ENCODE peak calls at places on chromosome 4, in four cellular contexts. One of them, this sample, is unnamed.

GRCh38 chr4:89161841-89162240 is 50.5 kb downstream of the TIGD2 start:
- DNase-seq in neuronal stem cell: no peak
- DNase-seq in H1: no peak
- DNase-seq in mesenchymal stem cell: peak; percentile 20
- DNase-seq in this sample: no peak

GRCh38 chr4:147799986-147800555 is 68.2 kb downstream of the ARHGAP10 start:
- DNase-seq in neuronal stem cell: no peak
- DNase-seq in H1: no peak
- DNase-seq in mesenchymal stem cell: peak; percentile 66
- DNase-seq in this sample: no peak

GRCh38 chr4:11719879-11720278 is 291.2 kb upstream of the HS3ST1 start:
- DNase-seq in neuronal stem cell: no peak
- DNase-seq in H1: no peak
- DNase-seq in mesenchymal stem cell: no peak
- DNase-seq in this sample: no peak

GRCh38 chr4:71440612-71441011 is 101.8 kb downstream of the SLC4A4 start:
- DNase-seq in neuronal stem cell: no peak
- DNase-seq in H1: no peak
- DNase-seq in mesenchymal stem cell: no peak
- DNase-seq in this sample: no peak

GRCh38 chr4:86274642-86275041 is 85.2 kb downstream of the MAPK10 start:
- DNase-seq in neuronal stem cell: no peak
- DNase-seq in H1: no peak
- DNase-seq in mesenchymal stem cell: no peak
- DNase-seq in this sample: no peak

GRCh38 chr4:179626687-179627086 is 2184.4 kb upstream of the AGA start:
- DNase-seq in neuronal stem cell: no peak
- DNase-seq in H1: peak; percentile 52
- DNase-seq in mesenchymal stem cell: no peak
- DNase-seq in this sample: peak; percentile 45

GRCh38 chr4:169137555-169137920 is 127.5 kb upstream of the CBR4 start:
- DNase-seq in neuronal stem cell: no peak
- DNase-seq in H1: no peak
- DNase-seq in mesenchymal stem cell: no peak
- DNase-seq in this sample: no peak

GRCh38 chr4:119559044-119559647 is 69.5 kb downstream of the PDE5A start:
- DNase-seq in neuronal stem cell: no peak
- DNase-seq in H1: no peak
- DNase-seq in mesenchymal stem cell: peak; percentile 70
- DNase-seq in this sample: no peak

GRCh38 chr4:156971623-156972369 is at the start of gene PDGFC:
- DNase-seq in neuronal stem cell: peak; percentile 75
- DNase-seq in H1: peak; percentile 87
- DNase-seq in mesenchymal stem cell: peak; percentile 82
- DNase-seq in this sample: peak; percentile 85

GRCh38 chr4:79949186-79949585 is 123.8 kb downstream of the ANTXR2 start:
- DNase-seq in neuronal stem cell: no peak
- DNase-seq in H1: no peak
- DNase-seq in mesenchymal stem cell: no peak
- DNase-seq in this sample: no peak

GRCh38 chr4:139951051-139951450 is 202.9 kb downstream of the MAML3 start:
- DNase-seq in neuronal stem cell: no peak
- DNase-seq in H1: no peak
- DNase-seq in mesenchymal stem cell: peak; percentile 50
- DNase-seq in this sample: no peak

DNA sequence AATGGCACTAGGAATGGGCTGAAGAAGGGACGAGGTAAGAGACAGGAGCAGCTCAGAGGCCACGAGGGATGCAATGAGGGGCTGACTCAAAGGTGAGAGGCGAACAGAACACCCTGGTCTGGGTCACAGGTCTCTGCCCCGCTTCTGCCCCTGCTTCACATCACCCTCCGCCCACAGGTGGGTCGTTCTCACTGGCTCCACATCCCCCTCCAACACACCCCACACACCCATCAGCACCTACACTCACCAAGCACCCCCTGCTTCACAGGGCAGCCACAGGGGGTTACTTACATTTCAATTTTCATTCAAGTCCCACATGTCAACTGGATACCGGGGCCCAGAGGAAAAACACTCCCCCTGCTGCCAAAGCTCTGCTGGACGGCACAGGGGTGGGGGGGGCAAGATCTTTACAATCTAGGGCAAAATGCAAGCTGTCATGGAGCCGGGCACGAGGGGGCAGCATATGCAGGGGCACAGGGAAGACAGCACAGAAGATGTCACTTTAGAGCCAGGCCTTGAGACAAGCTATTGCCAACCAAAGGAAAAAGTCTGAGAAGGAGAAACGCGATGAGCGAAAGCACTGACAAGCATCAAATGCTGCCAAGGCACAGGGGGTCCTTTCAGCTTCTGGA is 94.1 kb downstream of the AFAP1 start:
- DNase-seq in neuronal stem cell: no peak
- DNase-seq in H1: peak; percentile 62
- DNase-seq in mesenchymal stem cell: no peak
- DNase-seq in this sample: no peak
- H2BK12ac ChIP-seq in neuronal stem cell: no peak overlapping the region
- H2BK12ac ChIP-seq in H1: no peak overlapping the region
- H2BK12ac ChIP-seq in mesenchymal stem cell: peak overlapping the region; percentile 61
- H2BK12ac ChIP-seq in this sample: no peak overlapping the region

GRCh38 chr4:184265566-184266351 is 48.1 kb upstream of the ENPP6 start:
- DNase-seq in neuronal stem cell: no peak
- DNase-seq in H1: peak; percentile 40
- DNase-seq in mesenchymal stem cell: peak; percentile 34
- DNase-seq in this sample: no peak

GRCh38 chr4:184262901-184263300 is 45.2 kb upstream of the ENPP6 start:
- DNase-seq in neuronal stem cell: no peak
- DNase-seq in H1: peak; percentile 8
- DNase-seq in mesenchymal stem cell: peak; percentile 21
- DNase-seq in this sample: no peak

GRCh38 chr4:184263461-184263860 is 45.8 kb upstream of the ENPP6 start:
- DNase-seq in neuronal stem cell: no peak
- DNase-seq in H1: no peak
- DNase-seq in mesenchymal stem cell: no peak
- DNase-seq in this sample: no peak

GRCh38 chr4:184261246-184261645 is 43.6 kb upstream of the ENPP6 start:
- DNase-seq in neuronal stem cell: no peak
- DNase-seq in H1: no peak
- DNase-seq in mesenchymal stem cell: no peak
- DNase-seq in this sample: no peak

DNA sequence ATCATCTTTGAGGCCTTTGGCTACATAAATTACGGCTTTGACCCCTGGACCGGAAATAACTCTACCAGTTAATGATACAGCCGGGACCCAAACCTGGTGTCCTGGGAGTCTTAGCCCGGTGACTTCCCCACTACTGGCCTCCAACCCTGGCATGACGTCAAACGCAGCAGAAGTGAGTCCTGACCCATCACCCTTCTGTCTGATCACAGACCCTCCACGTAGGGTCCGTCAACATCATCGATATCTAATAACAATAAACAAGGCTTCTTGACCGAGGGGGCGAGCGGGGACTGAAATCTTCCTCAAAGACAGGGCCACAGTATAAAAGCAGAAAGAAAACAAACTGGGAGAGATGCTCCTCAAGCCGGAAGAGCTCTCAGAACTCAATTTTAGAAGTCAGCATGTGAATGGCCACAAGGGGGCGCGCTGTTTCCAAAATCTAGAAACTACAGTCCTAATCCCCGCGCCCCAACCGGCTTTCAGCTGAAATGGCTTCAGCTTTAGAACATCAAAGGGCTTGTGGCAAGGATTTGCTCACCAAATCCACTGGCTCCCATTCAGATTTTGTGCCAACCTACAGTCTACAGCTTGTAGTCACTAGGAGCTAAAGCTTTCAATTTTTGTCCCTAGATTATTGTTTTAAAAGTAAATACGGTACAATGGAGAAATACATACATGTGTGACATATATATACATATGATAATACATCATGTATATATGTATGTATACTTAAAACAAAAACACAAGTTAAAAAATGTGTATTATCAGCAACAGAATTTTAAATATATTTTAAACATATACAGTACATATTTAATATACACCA is 46.4 kb upstream of the ENPP6 start:
- DNase-seq in neuronal stem cell: peak; percentile 93
- DNase-seq in H1: peak; percentile 94
- DNase-seq in mesenchymal stem cell: peak; percentile 89
- DNase-seq in this sample: peak; percentile 87
- H2BK15ac ChIP-seq in neuronal stem cell: no peak overlapping the region
- H2BK15ac ChIP-seq in H1: no peak overlapping the region
- H2BK15ac ChIP-seq in mesenchymal stem cell: no peak overlapping the region
- H2BK15ac ChIP-seq in this sample: no peak overlapping the region

DNA sequence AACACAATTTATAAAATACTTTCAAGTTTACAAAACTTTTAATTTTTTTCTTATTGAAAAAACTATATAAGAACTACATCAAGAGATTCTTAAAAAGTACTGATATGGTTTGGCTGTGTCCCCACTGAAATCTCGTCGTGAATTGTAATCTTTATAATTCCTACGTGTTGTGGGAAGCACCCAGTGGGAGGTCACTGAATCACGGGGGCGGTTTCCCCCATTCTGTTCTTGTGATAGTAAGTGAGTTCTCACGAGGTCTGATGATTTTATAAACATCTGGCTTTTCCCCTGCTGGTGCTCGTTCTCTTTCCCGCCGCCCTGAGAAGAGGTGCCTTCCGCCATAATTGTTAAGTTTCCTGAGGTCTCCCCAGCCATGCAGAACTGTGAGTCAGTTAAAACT is 88.5 kb downstream of the FRAS1 start:
- DNase-seq in neuronal stem cell: no peak
- DNase-seq in H1: no peak
- DNase-seq in mesenchymal stem cell: no peak
- DNase-seq in this sample: no peak
- H2BK12ac ChIP-seq in neuronal stem cell: no peak overlapping the region
- H2BK12ac ChIP-seq in H1: no peak overlapping the region
- H2BK12ac ChIP-seq in mesenchymal stem cell: no peak overlapping the region
- H2BK12ac ChIP-seq in this sample: no peak overlapping the region

DNA sequence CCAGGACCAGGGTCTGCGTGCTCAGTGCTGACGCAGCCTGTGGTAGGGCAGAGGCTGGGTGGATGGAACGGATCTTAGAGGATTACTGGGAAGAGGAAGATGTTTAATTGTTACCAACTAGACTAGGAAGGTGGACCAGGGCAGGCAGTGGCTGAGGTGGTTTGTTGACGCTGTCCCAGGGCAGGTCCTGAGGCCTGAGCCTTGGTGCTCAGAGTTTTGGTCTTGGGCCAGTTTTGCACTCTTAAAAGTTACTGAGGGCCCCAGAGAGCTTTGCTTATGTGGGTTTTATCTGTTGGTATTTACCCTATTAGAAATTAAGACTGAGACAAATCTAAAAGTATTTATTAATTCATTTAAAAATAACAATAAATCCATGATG is 20.4 kb downstream of the RNF212 start:
- DNase-seq in neuronal stem cell: no peak
- DNase-seq in H1: no peak
- DNase-seq in mesenchymal stem cell: no peak
- DNase-seq in this sample: no peak
- H2BK15ac ChIP-seq in neuronal stem cell: no peak overlapping the region
- H2BK15ac ChIP-seq in H1: no peak overlapping the region
- H2BK15ac ChIP-seq in mesenchymal stem cell: no peak overlapping the region
- H2BK15ac ChIP-seq in this sample: no peak overlapping the region

DNA sequence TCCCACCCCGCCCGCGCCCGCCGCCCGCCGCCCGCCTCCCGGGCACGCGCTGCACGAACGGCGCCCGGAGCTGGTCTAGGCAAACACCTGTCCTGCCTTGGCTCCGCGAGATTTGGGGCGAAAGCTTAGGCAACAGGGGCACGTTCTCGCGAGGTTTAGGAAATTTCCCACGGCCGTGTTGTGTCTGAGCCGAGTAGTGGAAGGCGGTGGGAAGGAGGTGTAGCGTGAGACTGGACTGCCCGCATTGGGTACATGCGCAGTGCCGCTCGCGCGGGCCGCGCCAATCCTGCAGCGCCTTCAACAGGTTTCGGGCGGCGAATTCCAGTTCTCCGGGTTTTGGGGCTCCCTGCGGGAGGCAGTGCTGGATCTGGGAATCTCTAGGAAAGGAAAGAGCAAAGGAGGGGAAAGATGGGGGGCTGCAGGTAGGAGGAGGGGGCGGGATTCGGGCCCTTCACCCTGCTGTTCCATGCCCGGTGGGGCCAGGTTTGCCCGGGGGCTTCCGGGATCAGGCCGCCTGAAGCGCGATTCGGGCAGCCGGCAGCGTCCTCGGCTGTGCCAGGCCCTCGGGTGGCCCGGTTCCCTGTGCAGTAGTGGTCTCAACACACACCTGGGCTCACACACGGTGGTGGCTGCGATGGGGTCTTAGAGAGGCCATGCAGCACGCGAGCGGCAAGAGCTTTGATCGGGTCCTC is 1.2 kb upstream of the RBPJ start:
- DNase-seq in neuronal stem cell: peak; percentile 99
- DNase-seq in H1: peak; percentile 97
- DNase-seq in mesenchymal stem cell: peak; percentile 100
- DNase-seq in this sample: peak; percentile 98
- H2BK12ac ChIP-seq in neuronal stem cell: peak overlapping the region; percentile 22
- H2BK12ac ChIP-seq in H1: peak overlapping the region; percentile 98
- H2BK12ac ChIP-seq in mesenchymal stem cell: peak overlapping the region; percentile 92
- H2BK12ac ChIP-seq in this sample: peak overlapping the region; percentile 15

DNA sequence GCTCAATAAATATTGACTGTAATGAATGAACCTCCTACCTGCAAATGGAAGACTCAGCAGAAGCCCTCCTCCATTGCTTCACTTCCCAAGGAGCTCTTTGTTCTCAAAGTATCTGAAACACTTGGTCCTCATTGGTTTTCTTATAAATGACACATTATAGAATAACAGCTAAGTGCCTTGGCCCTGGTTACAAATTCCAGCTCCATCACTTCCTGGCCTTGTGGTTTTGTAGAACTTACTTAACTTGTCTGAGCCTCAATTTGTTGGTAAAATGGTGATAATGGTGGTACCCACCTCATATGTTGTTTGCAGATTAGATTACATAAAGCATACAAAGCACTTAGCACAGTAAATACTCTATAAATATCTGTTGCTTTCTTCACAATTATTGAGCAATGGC is 25.2 kb upstream of the SMIM20 start:
- DNase-seq in neuronal stem cell: no peak
- DNase-seq in H1: no peak
- DNase-seq in mesenchymal stem cell: peak; percentile 29
- DNase-seq in this sample: no peak
- H2BK15ac ChIP-seq in neuronal stem cell: no peak overlapping the region
- H2BK15ac ChIP-seq in H1: no peak overlapping the region
- H2BK15ac ChIP-seq in mesenchymal stem cell: no peak overlapping the region
- H2BK15ac ChIP-seq in this sample: no peak overlapping the region

DNA sequence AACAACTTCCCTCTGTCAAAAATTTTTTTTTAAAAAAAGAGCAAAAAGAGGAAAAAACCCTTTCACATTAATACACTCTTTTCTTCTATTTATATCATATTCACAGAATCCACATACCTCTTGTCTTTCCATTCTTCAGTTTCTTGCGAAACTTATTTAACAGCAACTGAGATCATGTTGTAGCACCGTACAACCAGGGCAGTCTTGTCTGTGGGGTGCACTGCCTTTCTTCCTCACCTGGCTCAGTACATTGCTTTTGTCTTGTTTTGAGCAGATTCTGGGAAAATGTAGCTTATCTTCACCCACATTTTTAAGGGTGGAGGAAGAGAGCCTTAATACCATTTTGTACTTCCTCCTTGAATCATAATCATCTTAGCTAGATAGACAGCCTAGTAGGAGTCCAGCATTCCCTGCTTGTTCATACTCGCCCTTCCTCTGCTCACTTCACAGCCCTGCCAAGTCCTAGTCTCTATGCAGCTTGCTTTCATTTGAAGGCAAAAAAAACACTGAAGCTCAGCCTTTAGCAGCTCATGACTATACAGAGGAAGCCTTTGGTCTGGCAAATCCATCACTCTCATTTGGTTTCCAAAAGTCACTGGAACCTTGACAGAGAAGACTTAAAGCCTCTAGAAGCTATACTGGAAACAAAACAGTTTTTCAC is 140.6 kb upstream of the BANK1 start:
- DNase-seq in neuronal stem cell: no peak
- DNase-seq in H1: no peak
- DNase-seq in mesenchymal stem cell: no peak
- DNase-seq in this sample: no peak
- H2BK12ac ChIP-seq in neuronal stem cell: no peak overlapping the region
- H2BK12ac ChIP-seq in H1: no peak overlapping the region
- H2BK12ac ChIP-seq in mesenchymal stem cell: no peak overlapping the region
- H2BK12ac ChIP-seq in this sample: no peak overlapping the region

This sample was measured in H9.